ENCODE peak calls at places on chromosomes 3 and 15, in eight cellular contexts. Y, J, K, C, D, Q, U and H are unnamed samples.

GRCh38 chr3:18740631-18741583 is 315.8 kb upstream of the SATB1 start:
- DNase-seq in Y (no peak), J (no peak), K (no peak), C (no peak), D (peak; percentile 4), Q (no peak), U (no peak), H (no peak)

GRCh38 chr15:75229191-75230015 is 27.7 kb downstream of the C15orf39 start:
- DNase-seq in Y (no peak), J (no peak), K (no peak), C (no peak), D (no peak), Q (no peak), U (no peak), H (no peak)

GRCh38 chr3:119333773-119334492 is 39.8 kb downstream of the ARHGAP31 start:
- DNase-seq in Y (peak; percentile 37), J (no peak), K (no peak), C (no peak), D (no peak), Q (peak; percentile 82), U (no peak), H (no peak)

GRCh38 chr3:129602730-129603560 is 3.5 kb downstream of the PLXND1 start:
- DNase-seq in Y (no peak), J (peak; percentile 68), K (peak; percentile 95), C (no peak), D (no peak), Q (peak; percentile 89), U (peak; percentile 94), H (no peak)

GRCh38 chr3:70811880-70812279 is 499.4 kb upstream of the MDFIC2 start:
- DNase-seq in Y (no peak), J (peak; percentile 37), K (peak; percentile 84), C (peak; percentile 9), D (no peak), Q (peak; percentile 50), U (peak; percentile 44), H (no peak)

GRCh38 chr3:142863010-142863787 is 25.7 kb downstream of the PCOLCE2 start:
- DNase-seq in Y (no peak), J (no peak), K (no peak), C (no peak), D (no peak), Q (no peak), U (peak; percentile 14), H (no peak)

GRCh38 chr3:179186426-179186825 is 38.3 kb downstream of the PIK3CA start:
- DNase-seq in Y (no peak), J (no peak), K (no peak), C (no peak), D (no peak), Q (no peak), U (no peak), H (no peak)

GRCh38 chr15:39745415-39745814 is 37.2 kb downstream of the FSIP1 start:
- DNase-seq in Y (no peak), J (no peak), K (no peak), C (no peak), D (no peak), Q (no peak), U (no peak), H (no peak)

GRCh38 chr15:91561371-91562100 is 292.0 kb upstream of the SLCO3A1 start:
- DNase-seq in Y (no peak), J (no peak), K (peak; percentile 92), C (no peak), D (no peak), Q (no peak), U (peak; percentile 34), H (no peak)

GRCh38 chr15:49187537-49188245 is 17.6 kb downstream of the GALK2 start:
- DNase-seq in Y (no peak), J (no peak), K (peak; percentile 30), C (no peak), D (no peak), Q (no peak), U (peak; percentile 12), H (no peak)

GRCh38 chr3:58640700-58641372 is 25.7 kb downstream of the FAM3D start:
- DNase-seq in Y (peak; percentile 90), J (peak; percentile 43), K (peak; percentile 77), C (peak; percentile 85), D (peak; percentile 82), Q (peak; percentile 75), U (peak; percentile 56), H (peak; percentile 50)

GRCh38 chr3:60399861-60400845 is 851.1 kb downstream of the FHIT start:
- DNase-seq in Y (no peak), J (no peak), K (peak; percentile 1), C (no peak), D (no peak), Q (no peak), U (no peak), H (no peak)

GRCh38 chr15:24761704-24762302 is 86.2 kb downstream of the NPAP1 start:
- DNase-seq in Y (no peak), J (no peak), K (peak; percentile 17), C (no peak), D (no peak), Q (no peak), U (no peak), H (no peak)

GRCh38 chr15:79296583-79296982 is 14.1 kb downstream of the ANKRD34C start:
- DNase-seq in Y (no peak), J (no peak), K (no peak), C (no peak), D (no peak), Q (no peak), U (no peak), H (no peak)

GRCh38 chr15:74913041-74913440 is 6.4 kb upstream of the FAM219B start:
- DNase-seq in Y (no peak), J (no peak), K (peak; percentile 21), C (no peak), D (no peak), Q (no peak), U (no peak), H (no peak)

GRCh38 chr15:67303490-67304363 is 49.1 kb downstream of the IQCH start:
- DNase-seq in Y (peak; percentile 6), J (no peak), K (peak; percentile 67), C (no peak), D (peak; percentile 30), Q (no peak), U (no peak), H (no peak)

GRCh38 chr15:71335591-71335990 is 220.3 kb downstream of the THSD4 start:
- DNase-seq in Y (no peak), J (no peak), K (no peak), C (no peak), D (no peak), Q (no peak), U (no peak), H (no peak)

GRCh38 chr3:25035511-25035910 is 392.6 kb upstream of the RARB start:
- DNase-seq in Y (no peak), J (no peak), K (no peak), C (no peak), D (no peak), Q (no peak), U (no peak), H (no peak)

GRCh38 chr3:25027639-25028038 is 400.4 kb upstream of the RARB start:
- DNase-seq in Y (no peak), J (no peak), K (no peak), C (no peak), D (no peak), Q (peak; percentile 21), U (no peak), H (no peak)

GRCh38 chr3:25037049-25037547 is 391.0 kb upstream of the RARB start:
- DNase-seq in Y (no peak), J (no peak), K (no peak), C (no peak), D (no peak), Q (no peak), U (peak; percentile 2), H (no peak)

GRCh38 chr3:25038907-25039306 is 389.2 kb upstream of the RARB start:
- DNase-seq in Y (no peak), J (no peak), K (no peak), C (no peak), D (no peak), Q (no peak), U (no peak), H (no peak)

GRCh38 chr3:25033407-25034029 is 394.5 kb upstream of the RARB start:
- DNase-seq in Y (peak; percentile 29), J (peak; percentile 13), K (peak; percentile 18), C (peak; percentile 62), D (peak; percentile 37), Q (peak; percentile 77), U (no peak), H (no peak)
- TF ChIP-seq CTCF in Y (peak; percentile 62), J (no peak), K (peak; percentile 38), C (peak; percentile 87), D (peak; percentile 39), Q (peak; percentile 72), U (peak; percentile 41), H (no peak)

DNA sequence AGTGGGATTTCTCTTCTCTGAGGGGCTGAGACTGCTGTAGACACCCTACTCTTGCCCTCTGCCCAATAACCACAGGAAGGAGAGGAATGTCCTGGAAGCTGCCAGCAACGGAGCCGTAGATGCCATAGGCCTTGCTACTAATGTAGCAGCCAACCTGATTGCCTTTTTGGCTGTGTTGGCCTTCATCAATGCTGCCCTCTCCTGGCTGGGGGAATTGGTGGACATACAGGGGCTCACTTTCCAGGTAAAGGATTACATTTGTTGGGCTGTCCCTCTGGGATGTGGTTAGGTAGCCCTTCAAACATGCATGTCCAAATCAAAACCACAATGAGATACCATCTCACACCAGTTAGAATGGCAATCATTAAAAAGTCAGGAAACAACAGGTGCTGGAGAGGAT is 16.1 kb downstream of the SLC28A2 start:
- DNase-seq in Y (no peak), J (no peak), K (no peak), C (no peak), D (no peak), Q (no peak), U (no peak), H (no peak)
- TF ChIP-seq CTCF in Y (no peak), J (no peak), K (no peak), C (no peak), D (no peak), Q (no peak), U (no peak), H (no peak)

GRCh38 chr3:8994226-8994625 is 31.0 kb upstream of the RAD18 start:
- DNase-seq in Y (no peak), J (no peak), K (no peak), C (no peak), D (no peak), Q (no peak), U (no peak), H (no peak)

GRCh38 chr3:8996216-8996615 is 32.9 kb upstream of the RAD18 start:
- DNase-seq in Y (no peak), J (no peak), K (no peak), C (no peak), D (no peak), Q (no peak), U (no peak), H (no peak)

GRCh38 chr3:9000041-9000440 is 36.8 kb upstream of the RAD18 start:
- DNase-seq in Y (no peak), J (no peak), K (no peak), C (no peak), D (no peak), Q (no peak), U (no peak), H (no peak)

GRCh38 chr3:8997151-8997550 is 33.9 kb upstream of the RAD18 start:
- DNase-seq in Y (no peak), J (no peak), K (no peak), C (no peak), D (no peak), Q (no peak), U (no peak), H (no peak)

GRCh38 chr3:8996681-8997121 is 33.4 kb upstream of the RAD18 start:
- DNase-seq in Y (no peak), J (peak; percentile 41), K (peak; percentile 40), C (peak; percentile 30), D (no peak), Q (peak; percentile 71), U (peak; percentile 38), H (no peak)
- TF ChIP-seq CTCF in Y (no peak), J (peak; percentile 51), K (peak; percentile 27), C (no peak), D (no peak), Q (peak; percentile 52), U (peak; percentile 45), H (no peak)

GRCh38 chr3:149765762-149766334 is 13.6 kb upstream of the COMMD2 start:
- DNase-seq in Y (peak; percentile 9), J (no peak), K (peak; percentile 68), C (no peak), D (peak; percentile 16), Q (no peak), U (peak; percentile 32), H (no peak)
- TF ChIP-seq CTCF in Y (peak; percentile 71), J (peak; percentile 70), K (peak; percentile 69), C (peak; percentile 47), D (peak; percentile 34), Q (peak; percentile 45), U (peak; percentile 59), H (no peak)